ENCODE peak calls at places on chromosomes 4 and X, in five cellular contexts. H is IMR-90, A is H1, T is mesenchymal stem cell, D is neuronal stem cell. Q is an unnamed sample.
A peak's percentile ranks its signal among the peaks of the same experiment; 100 is the strongest.

GRCh38 chrX:132470830-132471229 is 18.0 kb downstream of the MBNL3 start:
- DNase-seq in H (no peak), D (no peak), T (no peak), A (no peak), Q (no peak)

GRCh38 chr4:25908491-25908901 is 5.5 kb upstream of the SMIM20 start:
- DNase-seq in A (no peak), D (no peak), T (peak; percentile 94), H (peak; percentile 99), Q (no peak)

GRCh38 chrX:10404435-10404834 is 215.9 kb downstream of the MID1 start:
- DNase-seq in T (no peak), D (no peak), A (no peak), H (peak; percentile 83), Q (no peak)

GRCh38 chr4:7984286-7984925 is 44.7 kb upstream of the AFAP1 start:
- DNase-seq in D (no peak), H (no peak), A (no peak), T (no peak), Q (no peak)

GRCh38 chr4:151540728-151541437 is 131.9 kb downstream of the FHIP1A start:
- DNase-seq in H (peak; percentile 86), D (no peak), A (no peak), T (peak; percentile 93), Q (peak; percentile 22)

GRCh38 chr4:90845777-90846176 is 718.6 kb downstream of the CCSER1 start:
- DNase-seq in T (peak; percentile 36), H (no peak), D (no peak), A (no peak), Q (no peak)

GRCh38 chr4:38867478-38868054 is at the start of gene FAM114A1:
- DNase-seq in D (peak; percentile 41), H (peak; percentile 80), T (peak; percentile 83), A (no peak), Q (peak; percentile 64)

GRCh38 chr4:75514949-75515612 is 808 bp downstream of the THAP6 start:
- DNase-seq in A (no peak), H (no peak), D (no peak), T (no peak), Q (no peak)

GRCh38 chrX:149531599-149531998 is 9.2 kb upstream of the EOLA1 start:
- DNase-seq in H (no peak), A (no peak), D (no peak), T (no peak), Q (no peak)

GRCh38 chrX:124023838-124024238 is 62.3 kb downstream of the STAG2 start:
- DNase-seq in A (no peak), H (peak; percentile 41), T (peak; percentile 53), D (no peak), Q (no peak)

GRCh38 chr4:182141046-182141445 is 102.2 kb upstream of the TENM3 start:
- DNase-seq in D (peak; percentile 21), T (no peak), H (no peak), A (no peak), Q (peak; percentile 17)

GRCh38 chrX:153765138-153766079 is 1.4 kb downstream of the PLXNB3 start:
- DNase-seq in T (peak; percentile 28), D (no peak), A (no peak), H (peak; percentile 5), Q (no peak)

GRCh38 chr4:183095199-183095512 is 3.9 kb upstream of the WWC2 start:
- DNase-seq in T (no peak), A (no peak), H (no peak), D (no peak), Q (no peak)

GRCh38 chr4:11412211-11412610 is 16.5 kb downstream of the HS3ST1 start:
- DNase-seq in D (no peak), A (no peak), H (no peak), T (no peak), Q (peak; percentile 43)

GRCh38 chr4:7310441-7310840 is 118.1 kb downstream of the SORCS2 start:
- DNase-seq in A (no peak), H (no peak), T (no peak), D (no peak), Q (no peak)

GRCh38 chr4:48635310-48635709 is 144.8 kb downstream of the FRYL start:
- DNase-seq in H (peak; percentile 37), T (peak; percentile 44), D (no peak), A (no peak), Q (peak; percentile 65)

GRCh38 chr4:56611501-56611900 is 69.6 kb downstream of the HOPX start:
- DNase-seq in H (peak; percentile 36), A (no peak), T (no peak), D (no peak), Q (no peak)

GRCh38 chr4:173330590-173330989 is 3.6 kb downstream of the HMGB2 start:
- DNase-seq in H (no peak), D (no peak), T (no peak), A (no peak), Q (no peak)

GRCh38 chrX:129565046-129565649 is 25.1 kb downstream of the OCRL start:
- DNase-seq in D (no peak), H (peak; percentile 20), T (no peak), A (no peak), Q (no peak)

GRCh38 chr4:2729533-2729875 is 26.6 kb downstream of the TNIP2 start:
- DNase-seq in A (no peak), T (no peak), D (no peak), H (no peak), Q (no peak)

GRCh38 chr4:5711479-5712184 is 631 bp downstream of the EVC start:
- DNase-seq in H (peak; percentile 51), A (no peak), D (no peak), T (peak; percentile 80), Q (no peak)

GRCh38 chr4:28310926-28311325 is 1450.3 kb downstream of the STIM2 start:
- DNase-seq in A (no peak), T (no peak), H (no peak), D (no peak), Q (no peak)

GRCh38 chr4:64617813-64618212 is 208.6 kb upstream of the TECRL start:
- DNase-seq in A (no peak), D (no peak), H (no peak), T (no peak), Q (no peak)

GRCh38 chrX:29478336-29479069 is 736.9 kb upstream of the MAGEB2 start:
- DNase-seq in D (peak; percentile 4), T (peak; percentile 22), H (peak; percentile 26), A (peak; percentile 1), Q (no peak)

GRCh38 chr4:38753021-38753806 is 29.6 kb downstream of the TLR10 start:
- DNase-seq in H (peak; percentile 99), T (peak; percentile 95), D (peak; percentile 90), A (peak; percentile 88), Q (peak; percentile 93)

GRCh38 chr4:786861-787300 is 39.0 kb downstream of the CPLX1 start:
- DNase-seq in D (no peak), A (no peak), H (no peak), T (no peak), Q (no peak)

GRCh38 chrX:9724711-9725110 is 40.9 kb downstream of the GPR143 start:
- DNase-seq in T (peak; percentile 25), D (no peak), A (no peak), H (peak; percentile 27), Q (peak; percentile 75)

GRCh38 chrX:41180194-41180902 is 95.1 kb downstream of the USP9X start:
- DNase-seq in D (no peak), H (peak; percentile 77), A (no peak), T (peak; percentile 69), Q (peak; percentile 15)

GRCh38 chr4:158810487-158811215 is 41.8 kb downstream of the FNIP2 start:
- DNase-seq in D (no peak), A (no peak), T (peak; percentile 95), H (peak; percentile 98), Q (peak; percentile 95)

GRCh38 chr4:123034023-123034422 is 111.6 kb upstream of the NUDT6 start:
- DNase-seq in A (no peak), D (no peak), T (no peak), H (peak; percentile 62), Q (no peak)

GRCh38 chr4:142242156-142242555 is 603.9 kb downstream of the INPP4B start:
- DNase-seq in D (no peak), T (no peak), H (no peak), A (no peak), Q (no peak)

GRCh38 chr4:187357045-187357643 is 633.5 kb upstream of the FAT1 start:
- DNase-seq in A (no peak), H (no peak), T (no peak), D (no peak), Q (no peak)

GRCh38 chr4:26938516-26938915 is 77.9 kb downstream of the STIM2 start:
- DNase-seq in H (no peak), T (no peak), D (no peak), A (no peak), Q (no peak)

GRCh38 chr4:1209821-1210220 is 37.4 kb upstream of the SPON2 start:
- DNase-seq in T (peak; percentile 94), D (peak; percentile 18), A (no peak), H (peak; percentile 80), Q (peak; percentile 26)

GRCh38 chr4:140138428-140138827 is 15.6 kb downstream of the MAML3 start:
- DNase-seq in T (no peak), A (no peak), D (no peak), H (no peak), Q (no peak)
- H3K14ac ChIP-seq in T (no peak overlapping the region), A (no peak overlapping the region), D (no peak overlapping the region), H (peak overlapping the region; percentile 65), Q (peak overlapping the region; percentile 24)

DNA sequence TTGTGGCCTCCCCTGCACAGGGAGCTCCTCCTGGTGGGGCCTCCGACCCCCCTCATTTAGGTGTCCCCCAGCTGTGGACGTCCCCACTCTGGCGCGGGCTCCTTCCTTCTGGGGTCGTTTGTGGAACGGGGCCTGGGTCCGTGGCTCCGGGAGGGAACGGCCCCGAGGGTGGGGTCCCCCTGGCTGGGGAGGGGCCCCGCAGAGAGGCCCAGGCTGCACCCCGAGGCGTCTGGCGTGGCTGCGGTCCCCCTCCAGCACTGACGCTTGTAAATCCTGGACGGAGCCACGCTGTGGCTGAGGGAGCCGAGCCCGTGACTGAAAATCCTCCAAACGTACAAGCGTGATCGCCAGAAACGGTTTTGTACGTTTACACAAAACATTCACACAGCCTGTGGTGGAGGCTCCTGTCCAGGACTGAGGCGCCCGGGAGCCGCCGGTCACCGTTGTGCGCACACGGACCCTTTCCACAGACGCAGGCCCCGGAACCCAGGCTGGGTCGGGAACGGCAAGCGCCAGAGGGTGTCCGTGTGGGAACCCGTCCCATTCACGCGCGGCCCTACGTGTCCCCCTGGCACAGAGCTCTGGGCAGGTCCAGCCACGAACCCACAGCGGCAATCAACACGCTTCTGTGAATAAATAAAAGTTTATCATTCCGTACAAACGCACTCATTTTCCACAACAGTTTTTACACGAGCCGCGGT is 15.2 kb upstream of the GTPBP6 start:
- DNase-seq in T (no peak), A (no peak), H (no peak), D (no peak), Q (no peak)
- H3K9me3 ChIP-seq in T (no peaks in the 10 kb centered on the region), A (no peaks in the 10 kb centered on the region), H (peaks cover 2% of the 10 kb centered on the region), D (peaks cover 10% of the 10 kb centered on the region), Q (peaks cover 13% of the 10 kb centered on the region)

GRCh38 chr4:37644962-37645361 is 41.2 kb downstream of the RELL1 start:
- DNase-seq in H (peak; percentile 91), D (no peak), A (no peak), T (no peak), Q (no peak)

GRCh38 chr4:37651781-37652377 is 34.3 kb downstream of the RELL1 start:
- DNase-seq in H (no peak), D (no peak), A (no peak), T (no peak), Q (no peak)

GRCh38 chr4:37645736-37646135 is 40.4 kb downstream of the RELL1 start:
- DNase-seq in A (no peak), T (no peak), D (no peak), H (no peak), Q (peak; percentile 47)

GRCh38 chr4:37646237-37646636 is 39.9 kb downstream of the RELL1 start:
- DNase-seq in T (no peak), A (no peak), H (no peak), D (no peak), Q (no peak)

GRCh38 chr4:37648084-37648817 is 37.9 kb downstream of the RELL1 start:
- DNase-seq in T (peak; percentile 97), A (peak; percentile 31), D (no peak), H (peak; percentile 96), Q (peak; percentile 44)
- H3K14ac ChIP-seq in T (no peak overlapping the region), A (no peak overlapping the region), D (no peak overlapping the region), H (no peak overlapping the region), Q (no peak overlapping the region)

GRCh38 chr4:128946929-128947328 is 137.4 kb downstream of the JADE1 start:
- DNase-seq in H (no peak), T (no peak), D (no peak), A (no peak), Q (no peak)
- H3K9me3 ChIP-seq in H (peaks cover 4% of the 10 kb centered on the region), T (peaks cover 80% of the 10 kb centered on the region), D (peaks cover 10% of the 10 kb centered on the region), A (no peaks in the 10 kb centered on the region), Q (no peaks in the 10 kb centered on the region)